ENCODE peak calls at places on chromosomes 3 and 15, in seven cellular contexts. One of them, this sample, is unnamed.
A peak's percentile ranks its signal among the peaks of the same experiment; 100 is the strongest.

GRCh38 chr3:127489357-127489756 is 101.2 kb downstream of the TPRA1 start:
- DNase-seq in coronary artery: no peak
- DNase-seq in IMR-90: no peak
- DNase-seq in breast epithelium: no peak
- DNase-seq in A549: no peak
- DNase-seq in thoracic aorta: no peak
- DNase-seq in heart left ventricle: no peak
- DNase-seq in this sample: no peak

GRCh38 chr3:134663646-134664456 is 13.0 kb upstream of the KY start:
- DNase-seq in coronary artery: peak; percentile 67
- DNase-seq in IMR-90: peak; percentile 55
- DNase-seq in breast epithelium: no peak
- DNase-seq in A549: no peak
- DNase-seq in thoracic aorta: no peak
- DNase-seq in heart left ventricle: no peak
- DNase-seq in this sample: no peak

GRCh38 chr15:65888998-65889397 is 19.7 kb downstream of the RAB11A start:
- DNase-seq in coronary artery: no peak
- DNase-seq in IMR-90: no peak
- DNase-seq in breast epithelium: no peak
- DNase-seq in A549: no peak
- DNase-seq in thoracic aorta: no peak
- DNase-seq in heart left ventricle: no peak
- DNase-seq in this sample: no peak

GRCh38 chr3:41075958-41076357 is 123.3 kb upstream of the CTNNB1 start:
- DNase-seq in coronary artery: no peak
- DNase-seq in IMR-90: no peak
- DNase-seq in breast epithelium: no peak
- DNase-seq in A549: no peak
- DNase-seq in thoracic aorta: no peak
- DNase-seq in heart left ventricle: peak; percentile 45
- DNase-seq in this sample: no peak

GRCh38 chr3:191301017-191301416 is 28.2 kb upstream of the CCDC50 start:
- DNase-seq in coronary artery: no peak
- DNase-seq in IMR-90: no peak
- DNase-seq in breast epithelium: no peak
- DNase-seq in A549: no peak
- DNase-seq in thoracic aorta: no peak
- DNase-seq in heart left ventricle: no peak
- DNase-seq in this sample: no peak

GRCh38 chr15:36755341-36755740 is 175.9 kb downstream of the CDIN1 start:
- DNase-seq in coronary artery: no peak
- DNase-seq in IMR-90: no peak
- DNase-seq in breast epithelium: no peak
- DNase-seq in A549: no peak
- DNase-seq in thoracic aorta: no peak
- DNase-seq in heart left ventricle: no peak
- DNase-seq in this sample: no peak

GRCh38 chr3:27728195-27729087 is 6.3 kb upstream of the EOMES start:
- DNase-seq in coronary artery: no peak
- DNase-seq in IMR-90: no peak
- DNase-seq in breast epithelium: no peak
- DNase-seq in A549: no peak
- DNase-seq in thoracic aorta: no peak
- DNase-seq in heart left ventricle: peak; percentile 23
- DNase-seq in this sample: no peak

GRCh38 chr3:188323067-188323842 is 169.3 kb downstream of the LPP start:
- DNase-seq in coronary artery: no peak
- DNase-seq in IMR-90: no peak
- DNase-seq in breast epithelium: no peak
- DNase-seq in A549: no peak
- DNase-seq in thoracic aorta: no peak
- DNase-seq in heart left ventricle: no peak
- DNase-seq in this sample: no peak

GRCh38 chr3:147392083-147392916 is 14.0 kb downstream of the ZIC4 start:
- DNase-seq in coronary artery: peak; percentile 70
- DNase-seq in IMR-90: no peak
- DNase-seq in breast epithelium: no peak
- DNase-seq in A549: no peak
- DNase-seq in thoracic aorta: no peak
- DNase-seq in heart left ventricle: no peak
- DNase-seq in this sample: no peak

GRCh38 chr15:27410986-27411385 is 440.0 kb downstream of the GABRG3 start:
- DNase-seq in coronary artery: no peak
- DNase-seq in IMR-90: no peak
- DNase-seq in breast epithelium: no peak
- DNase-seq in A549: peak; percentile 42
- DNase-seq in thoracic aorta: no peak
- DNase-seq in heart left ventricle: no peak
- DNase-seq in this sample: no peak

GRCh38 chr3:136008221-136008620 is 42.7 kb downstream of the PPP2R3A start:
- DNase-seq in coronary artery: no peak
- DNase-seq in IMR-90: no peak
- DNase-seq in breast epithelium: no peak
- DNase-seq in A549: no peak
- DNase-seq in thoracic aorta: no peak
- DNase-seq in heart left ventricle: no peak
- DNase-seq in this sample: no peak

GRCh38 chr15:99631256-99631655 is 65.5 kb downstream of the MEF2A start:
- DNase-seq in coronary artery: no peak
- DNase-seq in IMR-90: no peak
- DNase-seq in breast epithelium: no peak
- DNase-seq in A549: no peak
- DNase-seq in thoracic aorta: no peak
- DNase-seq in heart left ventricle: no peak
- DNase-seq in this sample: no peak
- H3K27ac ChIP-seq in coronary artery: no peak overlapping the region
- H3K27ac ChIP-seq in IMR-90: no peak overlapping the region
- H3K27ac ChIP-seq in breast epithelium: peak overlapping the region; percentile 65
- H3K27ac ChIP-seq in A549: no peak overlapping the region
- H3K27ac ChIP-seq in thoracic aorta: peak overlapping the region; percentile 51
- H3K27ac ChIP-seq in heart left ventricle: peak overlapping the region; percentile 86
- H3K27ac ChIP-seq in this sample: no peak overlapping the region

GRCh38 chr3:36520241-36521006 is 140.1 kb downstream of the STAC start:
- DNase-seq in coronary artery: no peak
- DNase-seq in IMR-90: no peak
- DNase-seq in breast epithelium: no peak
- DNase-seq in A549: no peak
- DNase-seq in thoracic aorta: no peak
- DNase-seq in heart left ventricle: no peak
- DNase-seq in this sample: no peak

GRCh38 chr3:36521007-36521379 is 140.7 kb downstream of the STAC start:
- DNase-seq in coronary artery: no peak
- DNase-seq in IMR-90: no peak
- DNase-seq in breast epithelium: no peak
- DNase-seq in A549: no peak
- DNase-seq in thoracic aorta: no peak
- DNase-seq in heart left ventricle: no peak
- DNase-seq in this sample: no peak

GRCh38 chr3:36524560-36524959 is 144.3 kb downstream of the STAC start:
- DNase-seq in coronary artery: no peak
- DNase-seq in IMR-90: no peak
- DNase-seq in breast epithelium: no peak
- DNase-seq in A549: no peak
- DNase-seq in thoracic aorta: no peak
- DNase-seq in heart left ventricle: no peak
- DNase-seq in this sample: no peak

GRCh38 chr3:36525115-36525711 is 144.9 kb downstream of the STAC start:
- DNase-seq in coronary artery: no peak
- DNase-seq in IMR-90: peak; percentile 4
- DNase-seq in breast epithelium: no peak
- DNase-seq in A549: peak; percentile 54
- DNase-seq in thoracic aorta: no peak
- DNase-seq in heart left ventricle: no peak
- DNase-seq in this sample: no peak
- TF ChIP-seq CTCF in coronary artery: no peak
- TF ChIP-seq CTCF in IMR-90: no peak
- TF ChIP-seq CTCF in breast epithelium: no peak
- TF ChIP-seq CTCF in A549: no peak
- TF ChIP-seq CTCF in thoracic aorta: no peak
- TF ChIP-seq CTCF in heart left ventricle: no peak
- TF ChIP-seq CTCF in this sample: no peak

DNA sequence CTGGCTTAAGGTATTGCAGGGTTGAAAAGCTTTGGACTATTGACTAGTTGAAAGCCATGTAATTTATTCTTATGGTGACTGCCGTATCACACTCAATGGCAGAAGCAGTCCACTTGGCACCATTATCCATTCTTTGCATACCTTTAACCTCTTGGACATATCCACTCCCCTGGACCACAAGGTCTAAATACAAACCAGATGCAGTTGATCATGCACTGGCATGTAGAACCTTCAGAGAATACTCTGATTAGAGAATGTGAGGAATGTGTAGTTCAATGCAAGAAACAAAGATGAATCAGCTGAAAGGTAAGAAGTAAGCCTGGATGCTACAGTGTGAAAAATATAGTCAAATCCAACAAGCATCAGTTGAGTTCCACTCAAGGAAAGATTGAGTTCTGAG is 93.1 kb downstream of the FRMD5 start:
- DNase-seq in coronary artery: no peak
- DNase-seq in IMR-90: peak; percentile 52
- DNase-seq in breast epithelium: no peak
- DNase-seq in A549: peak; percentile 8
- DNase-seq in thoracic aorta: no peak
- DNase-seq in heart left ventricle: no peak
- DNase-seq in this sample: peak; percentile 36
- H3K4me3 ChIP-seq in coronary artery: no peak overlapping the region
- H3K4me3 ChIP-seq in IMR-90: no peak overlapping the region
- H3K4me3 ChIP-seq in breast epithelium: no peak overlapping the region
- H3K4me3 ChIP-seq in A549: no peak overlapping the region
- H3K4me3 ChIP-seq in thoracic aorta: no peak overlapping the region
- H3K4me3 ChIP-seq in heart left ventricle: no peak overlapping the region
- H3K4me3 ChIP-seq in this sample: no peak overlapping the region

DNA sequence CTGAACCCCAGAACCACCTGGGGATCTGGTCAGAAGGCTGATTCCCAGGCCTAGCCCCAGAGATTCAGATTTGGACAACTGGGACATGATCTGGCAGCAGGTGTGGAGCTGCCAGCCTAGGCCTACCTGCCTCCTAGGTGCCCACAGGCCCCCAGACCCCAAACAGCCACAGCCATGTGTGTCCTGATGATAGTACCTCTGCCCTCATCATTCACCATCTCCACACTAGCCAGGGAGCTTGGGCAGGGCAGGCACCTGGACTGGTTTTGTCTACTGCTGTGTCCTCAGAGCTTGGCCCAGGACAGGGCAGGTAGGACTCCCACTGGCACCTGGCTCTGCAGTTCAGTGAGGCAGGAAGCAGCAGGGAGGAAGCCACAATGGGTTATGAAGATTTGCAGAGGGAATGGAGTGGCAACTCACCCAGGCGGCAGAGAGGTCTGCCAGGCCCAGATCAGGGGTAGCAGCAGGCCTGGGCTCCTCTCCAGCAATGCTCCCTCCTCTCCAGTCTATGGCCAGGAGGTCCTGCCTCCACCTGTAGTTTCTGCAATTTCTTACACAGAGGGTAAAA is 34.8 kb downstream of the HMCES start:
- DNase-seq in coronary artery: no peak
- DNase-seq in IMR-90: peak; percentile 9
- DNase-seq in breast epithelium: peak; percentile 43
- DNase-seq in A549: no peak
- DNase-seq in thoracic aorta: no peak
- DNase-seq in heart left ventricle: no peak
- DNase-seq in this sample: no peak
- H3K27ac ChIP-seq in coronary artery: peak overlapping the region; percentile 98
- H3K27ac ChIP-seq in IMR-90: no peak overlapping the region
- H3K27ac ChIP-seq in breast epithelium: peak overlapping the region; percentile 97
- H3K27ac ChIP-seq in A549: peak overlapping the region; percentile 99
- H3K27ac ChIP-seq in thoracic aorta: peak overlapping the region; percentile 14
- H3K27ac ChIP-seq in heart left ventricle: peak overlapping the region; percentile 94
- H3K27ac ChIP-seq in this sample: no peak overlapping the region

GRCh38 chr15:28917791-28918140 is 32.0 kb downstream of the APBA2 start:
- DNase-seq in coronary artery: no peak
- DNase-seq in IMR-90: no peak
- DNase-seq in breast epithelium: no peak
- DNase-seq in A549: no peak
- DNase-seq in thoracic aorta: no peak
- DNase-seq in heart left ventricle: no peak
- DNase-seq in this sample: no peak
- TF ChIP-seq CTCF in coronary artery: no peak
- TF ChIP-seq CTCF in IMR-90: no peak
- TF ChIP-seq CTCF in breast epithelium: no peak
- TF ChIP-seq CTCF in A549: no peak
- TF ChIP-seq CTCF in thoracic aorta: no peak
- TF ChIP-seq CTCF in heart left ventricle: no peak
- TF ChIP-seq CTCF in this sample: no peak

GRCh38 chr15:77017761-77018720 is 23.1 kb downstream of the PSTPIP1 start:
- DNase-seq in coronary artery: no peak
- DNase-seq in IMR-90: no peak
- DNase-seq in breast epithelium: no peak
- DNase-seq in A549: no peak
- DNase-seq in thoracic aorta: no peak
- DNase-seq in heart left ventricle: no peak
- DNase-seq in this sample: no peak
- H3K4me3 ChIP-seq in coronary artery: no peak overlapping the region
- H3K4me3 ChIP-seq in IMR-90: no peak overlapping the region
- H3K4me3 ChIP-seq in breast epithelium: no peak overlapping the region
- H3K4me3 ChIP-seq in A549: no peak overlapping the region
- H3K4me3 ChIP-seq in thoracic aorta: no peak overlapping the region
- H3K4me3 ChIP-seq in heart left ventricle: no peak overlapping the region
- H3K4me3 ChIP-seq in this sample: no peak overlapping the region

This sample was measured in AG04450.